ENCODE peak calls at places on chromosomes 12 and 14, in ten cellular contexts. Y is astrocyte of the cerebellum; W is GM20000; O is B cell; Q is NCI-H1092; P is CD4-positive, alpha-beta T cell; H is KBM-7; V is upper lobe of right lung; X is fibroblast of gingiva; A is astrocyte of the spinal cord. Z is an unnamed sample.

GRCh38 chr12:114245555-114245954 is 160.4 kb downstream of the TBX5 start:
- DNase-seq in Y (no peak), W (no peak), O (no peak), Q (no peak), P (no peak), H (no peak), V (no peak), X (no peak), A (no peak), Z (no peak)

GRCh38 chr12:14619731-14620501 is 52.2 kb upstream of the PLBD1 start:
- DNase-seq in Y (no peak), W (no peak), O (no peak), Q (no peak), P (no peak), H (no peak), V (no peak), X (no peak), A (no peak), Z (no peak)

GRCh38 chr14:69643430-69644200 is 32.2 kb downstream of the SUSD6 start:
- DNase-seq in Y (peak; percentile 62), W (no peak), O (no peak), Q (peak; percentile 93), P (peak; percentile 67), H (peak; percentile 57), V (peak; percentile 80), X (no peak), A (peak; percentile 77), Z (peak; percentile 96)

GRCh38 chr12:122206111-122206881 is 2.8 kb downstream of the B3GNT4 start:
- DNase-seq in Y (no peak), W (no peak), O (no peak), Q (no peak), P (no peak), H (no peak), V (peak; percentile 60), X (no peak), A (no peak), Z (no peak)

GRCh38 chr12:34223640-34224039 is 201.3 kb downstream of the ALG10 start:
- DNase-seq in Y (no peak), W (no peak), O (no peak), Q (no peak), P (no peak), H (no peak), V (no peak), X (no peak), A (no peak), Z (no peak)

GRCh38 chr12:25207883-25208282 is 12.8 kb downstream of the ETFRF1 start:
- DNase-seq in Y (no peak), W (no peak), O (no peak), Q (no peak), P (no peak), H (no peak), V (no peak), X (no peak), A (no peak), Z (no peak)

GRCh38 chr14:97977711-97978261 is 1180.6 kb downstream of the VRK1 start:
- DNase-seq in Y (peak; percentile 29), W (no peak), O (no peak), Q (peak; percentile 94), P (peak; percentile 81), H (no peak), V (peak; percentile 91), X (no peak), A (peak; percentile 29), Z (peak; percentile 99)

GRCh38 chr12:38175538-38175937 is 141.0 kb upstream of the ALG10B start:
- DNase-seq in Y (no peak), W (no peak), O (no peak), Q (no peak), P (no peak), H (no peak), V (no peak), X (no peak), A (no peak), Z (no peak)

GRCh38 chr12:48351022-48351708 is 446 bp upstream of the ZNF641 start:
- DNase-seq in Y (peak; percentile 50), W (no peak), O (no peak), Q (no peak), P (no peak), H (peak; percentile 30), V (no peak), X (peak; percentile 63), A (peak; percentile 66), Z (peak; percentile 38)

GRCh38 chr12:54603173-54603814 is 14.8 kb upstream of the PPP1R1A start:
- DNase-seq in Y (peak; percentile 41), W (peak; percentile 79), O (peak; percentile 71), Q (peak; percentile 27), P (peak; percentile 60), H (peak; percentile 82), V (no peak), X (peak; percentile 52), A (peak; percentile 70), Z (no peak)

GRCh38 chr12:11822071-11822818 is 172.8 kb downstream of the ETV6 start:
- DNase-seq in Y (peak; percentile 51), W (peak; percentile 35), O (peak; percentile 83), Q (no peak), P (peak; percentile 29), H (no peak), V (no peak), X (no peak), A (peak; percentile 70), Z (no peak)

GRCh38 chr12:27709212-27709931 is 1.3 kb upstream of the MRPS35 start:
- DNase-seq in Y (no peak), W (no peak), O (no peak), Q (no peak), P (no peak), H (no peak), V (no peak), X (no peak), A (no peak), Z (no peak)

GRCh38 chr12:117486840-117487659 is 125.6 kb upstream of the NOS1 start:
- DNase-seq in Y (peak; percentile 1), W (no peak), O (no peak), Q (no peak), P (no peak), H (no peak), V (no peak), X (no peak), A (peak; percentile 70), Z (no peak)

GRCh38 chr12:646303-647038 is 16.8 kb downstream of the NINJ2 start:
- DNase-seq in Y (no peak), W (no peak), O (no peak), Q (no peak), P (no peak), H (no peak), V (no peak), X (no peak), A (no peak), Z (no peak)

GRCh38 chr14:77086951-77087350 is 11.1 kb upstream of the CIPC start:
- DNase-seq in Y (no peak), W (no peak), O (no peak), Q (no peak), P (no peak), H (no peak), V (no peak), X (no peak), A (no peak), Z (no peak)

GRCh38 chr12:131909596-131910219 is 15.3 kb downstream of the ULK1 start:
- DNase-seq in Y (no peak), W (no peak), O (no peak), Q (no peak), P (no peak), H (no peak), V (no peak), X (no peak), A (no peak), Z (no peak)

GRCh38 chr14:89137514-89138163 is 279.4 kb downstream of the FOXN3 start:
- DNase-seq in Y (peak; percentile 81), W (no peak), O (no peak), Q (no peak), P (no peak), H (no peak), V (peak; percentile 88), X (peak; percentile 97), A (peak; percentile 96), Z (no peak)

GRCh38 chr12:51821423-51822260 is 26.9 kb downstream of the FIGNL2 start:
- DNase-seq in Y (no peak), W (no peak), O (no peak), Q (no peak), P (peak; percentile 29), H (no peak), V (no peak), X (no peak), A (no peak), Z (peak; percentile 24)

GRCh38 chr14:65225299-65226159 is 123.2 kb upstream of the MAX start:
- DNase-seq in Y (no peak), W (no peak), O (no peak), Q (peak; percentile 28), P (no peak), H (no peak), V (no peak), X (no peak), A (no peak), Z (no peak)

GRCh38 chr12:2625267-2625666 is 169.5 kb upstream of the FKBP4 start:
- DNase-seq in Y (no peak), W (no peak), O (no peak), Q (no peak), P (no peak), H (no peak), V (no peak), X (no peak), A (no peak), Z (no peak)

GRCh38 chr12:92185052-92185451 is 39.4 kb upstream of the BTG1 start:
- DNase-seq in Y (no peak), W (peak; percentile 19), O (peak; percentile 26), Q (no peak), P (peak; percentile 1), H (peak; percentile 48), V (no peak), X (no peak), A (no peak), Z (no peak)

GRCh38 chr14:36942522-36943245 is 229.7 kb downstream of the SLC25A21 start:
- DNase-seq in Y (no peak), W (no peak), O (no peak), Q (no peak), P (no peak), H (no peak), V (no peak), X (peak; percentile 72), A (peak; percentile 5), Z (no peak)

GRCh38 chr14:28653521-28653920 is 113.1 kb upstream of the FOXG1 start:
- DNase-seq in Y (no peak), W (no peak), O (no peak), Q (no peak), P (no peak), H (no peak), V (no peak), X (no peak), A (peak; percentile 56), Z (no peak)

GRCh38 chr12:71973687-71974086 is 35.0 kb downstream of the TPH2 start:
- DNase-seq in Y (no peak), W (no peak), O (no peak), Q (no peak), P (no peak), H (no peak), V (no peak), X (no peak), A (no peak), Z (no peak)

GRCh38 chr12:28189774-28190320 is 409 bp upstream of the CCDC91 start:
- DNase-seq in Y (no peak), W (no peak), O (no peak), Q (no peak), P (peak; percentile 10), H (no peak), V (no peak), X (no peak), A (no peak), Z (no peak)

GRCh38 chr14:38420045-38420444 is 164.2 kb upstream of the CLEC14A start:
- DNase-seq in Y (no peak), W (no peak), O (no peak), Q (no peak), P (no peak), H (no peak), V (no peak), X (no peak), A (no peak), Z (no peak)

GRCh38 chr12:115691123-115691522 is 586.4 kb downstream of the MED13L start:
- DNase-seq in Y (no peak), W (no peak), O (no peak), Q (no peak), P (no peak), H (no peak), V (no peak), X (no peak), A (no peak), Z (no peak)

GRCh38 chr14:61586539-61587396 is 108.5 kb upstream of the HIF1A start:
- DNase-seq in Y (no peak), W (no peak), O (no peak), Q (no peak), P (no peak), H (no peak), V (no peak), X (no peak), A (peak; percentile 61), Z (no peak)